ENCODE peak calls at places on chromosomes 6 and 20, in nine cellular contexts. One of them, this sample, is unnamed.

GRCh38 chr6:163383912-163384311 is 30.6 kb upstream of the QKI start:
- DNase-seq in stimulated activated CD8-positive, alpha-beta memory T cell treated with anti-CD3 and anti-CD28 coated beads, Interleukin-4, amount 100 ng/mL, for 4 hours: no peak
- DNase-seq in activated naive CD4-positive, alpha-beta T cell: no peak
- DNase-seq in amygdala: no peak
- DNase-seq in A549: no peak
- DNase-seq in GM10248: no peak
- DNase-seq in pancreas: no peak
- DNase-seq in neuronal stem cell: no peak
- DNase-seq in MV-4-11: no peak
- DNase-seq in this sample: no peak

GRCh38 chr20:9668356-9668755 is 154.0 kb downstream of the LAMP5 start:
- DNase-seq in stimulated activated CD8-positive, alpha-beta memory T cell treated with anti-CD3 and anti-CD28 coated beads, Interleukin-4, amount 100 ng/mL, for 4 hours: no peak
- DNase-seq in amygdala: no peak
- DNase-seq in MV-4-11: no peak
- DNase-seq in activated naive CD4-positive, alpha-beta T cell: no peak
- DNase-seq in pancreas: no peak
- DNase-seq in neuronal stem cell: no peak
- DNase-seq in A549: no peak
- DNase-seq in GM10248: no peak
- DNase-seq in this sample: no peak

GRCh38 chr6:41058783-41059181 is 5.8 kb downstream of the APOBEC2 start:
- DNase-seq in stimulated activated CD8-positive, alpha-beta memory T cell treated with anti-CD3 and anti-CD28 coated beads, Interleukin-4, amount 100 ng/mL, for 4 hours: no peak
- DNase-seq in MV-4-11: no peak
- DNase-seq in A549: no peak
- DNase-seq in pancreas: no peak
- DNase-seq in amygdala: no peak
- DNase-seq in GM10248: no peak
- DNase-seq in activated naive CD4-positive, alpha-beta T cell: no peak
- DNase-seq in neuronal stem cell: no peak
- DNase-seq in this sample: no peak

GRCh38 chr6:33985947-33986346 is 159.9 kb downstream of the GRM4 start:
- DNase-seq in activated naive CD4-positive, alpha-beta T cell: no peak
- DNase-seq in GM10248: no peak
- DNase-seq in A549: no peak
- DNase-seq in pancreas: no peak
- DNase-seq in neuronal stem cell: no peak
- DNase-seq in stimulated activated CD8-positive, alpha-beta memory T cell treated with anti-CD3 and anti-CD28 coated beads, Interleukin-4, amount 100 ng/mL, for 4 hours: no peak
- DNase-seq in amygdala: no peak
- DNase-seq in MV-4-11: no peak
- DNase-seq in this sample: no peak

GRCh38 chr6:142009647-142010046 is 123.1 kb upstream of the GJE1 start:
- DNase-seq in MV-4-11: no peak
- DNase-seq in pancreas: no peak
- DNase-seq in A549: no peak
- DNase-seq in stimulated activated CD8-positive, alpha-beta memory T cell treated with anti-CD3 and anti-CD28 coated beads, Interleukin-4, amount 100 ng/mL, for 4 hours: no peak
- DNase-seq in activated naive CD4-positive, alpha-beta T cell: no peak
- DNase-seq in neuronal stem cell: no peak
- DNase-seq in GM10248: no peak
- DNase-seq in amygdala: no peak
- DNase-seq in this sample: peak; percentile 46

GRCh38 chr6:55957961-55958422 is 82.6 kb upstream of the BMP5 start:
- DNase-seq in A549: no peak
- DNase-seq in amygdala: no peak
- DNase-seq in GM10248: no peak
- DNase-seq in MV-4-11: no peak
- DNase-seq in pancreas: no peak
- DNase-seq in neuronal stem cell: no peak
- DNase-seq in activated naive CD4-positive, alpha-beta T cell: no peak
- DNase-seq in stimulated activated CD8-positive, alpha-beta memory T cell treated with anti-CD3 and anti-CD28 coated beads, Interleukin-4, amount 100 ng/mL, for 4 hours: no peak
- DNase-seq in this sample: peak; percentile 50

GRCh38 chr20:57707849-57708693 is 1.7 kb downstream of the PMEPA1 start:
- DNase-seq in activated naive CD4-positive, alpha-beta T cell: no peak
- DNase-seq in MV-4-11: no peak
- DNase-seq in GM10248: no peak
- DNase-seq in pancreas: no peak
- DNase-seq in A549: no peak
- DNase-seq in amygdala: no peak
- DNase-seq in stimulated activated CD8-positive, alpha-beta memory T cell treated with anti-CD3 and anti-CD28 coated beads, Interleukin-4, amount 100 ng/mL, for 4 hours: no peak
- DNase-seq in neuronal stem cell: no peak
- DNase-seq in this sample: no peak

GRCh38 chr6:56347526-56347925 is 100.1 kb upstream of the COL21A1 start:
- DNase-seq in activated naive CD4-positive, alpha-beta T cell: no peak
- DNase-seq in A549: no peak
- DNase-seq in amygdala: no peak
- DNase-seq in MV-4-11: no peak
- DNase-seq in stimulated activated CD8-positive, alpha-beta memory T cell treated with anti-CD3 and anti-CD28 coated beads, Interleukin-4, amount 100 ng/mL, for 4 hours: no peak
- DNase-seq in pancreas: no peak
- DNase-seq in neuronal stem cell: no peak
- DNase-seq in GM10248: no peak
- DNase-seq in this sample: no peak

GRCh38 chr6:53691667-53692133 is 26.1 kb upstream of the KLHL31 start:
- DNase-seq in activated naive CD4-positive, alpha-beta T cell: no peak
- DNase-seq in A549: no peak
- DNase-seq in pancreas: no peak
- DNase-seq in GM10248: no peak
- DNase-seq in amygdala: no peak
- DNase-seq in MV-4-11: peak; percentile 28
- DNase-seq in neuronal stem cell: no peak
- DNase-seq in stimulated activated CD8-positive, alpha-beta memory T cell treated with anti-CD3 and anti-CD28 coated beads, Interleukin-4, amount 100 ng/mL, for 4 hours: no peak
- DNase-seq in this sample: no peak

GRCh38 chr6:148422085-148422484 is 79.4 kb downstream of the SASH1 start:
- DNase-seq in pancreas: no peak
- DNase-seq in MV-4-11: no peak
- DNase-seq in A549: no peak
- DNase-seq in stimulated activated CD8-positive, alpha-beta memory T cell treated with anti-CD3 and anti-CD28 coated beads, Interleukin-4, amount 100 ng/mL, for 4 hours: no peak
- DNase-seq in GM10248: no peak
- DNase-seq in amygdala: peak; percentile 39
- DNase-seq in neuronal stem cell: no peak
- DNase-seq in activated naive CD4-positive, alpha-beta T cell: no peak
- DNase-seq in this sample: no peak

GRCh38 chr6:137787016-137787415 is 80.0 kb upstream of the TNFAIP3 start:
- DNase-seq in MV-4-11: no peak
- DNase-seq in A549: no peak
- DNase-seq in activated naive CD4-positive, alpha-beta T cell: no peak
- DNase-seq in neuronal stem cell: no peak
- DNase-seq in stimulated activated CD8-positive, alpha-beta memory T cell treated with anti-CD3 and anti-CD28 coated beads, Interleukin-4, amount 100 ng/mL, for 4 hours: no peak
- DNase-seq in pancreas: no peak
- DNase-seq in amygdala: no peak
- DNase-seq in GM10248: no peak
- DNase-seq in this sample: peak; percentile 66

GRCh38 chr6:2792330-2792729 is 27.1 kb downstream of the WRNIP1 start:
- DNase-seq in activated naive CD4-positive, alpha-beta T cell: no peak
- DNase-seq in amygdala: no peak
- DNase-seq in A549: no peak
- DNase-seq in neuronal stem cell: no peak
- DNase-seq in MV-4-11: no peak
- DNase-seq in pancreas: no peak
- DNase-seq in stimulated activated CD8-positive, alpha-beta memory T cell treated with anti-CD3 and anti-CD28 coated beads, Interleukin-4, amount 100 ng/mL, for 4 hours: no peak
- DNase-seq in GM10248: no peak
- DNase-seq in this sample: no peak

GRCh38 chr6:5361371-5361770 is 100.1 kb downstream of the FARS2 start:
- DNase-seq in activated naive CD4-positive, alpha-beta T cell: no peak
- DNase-seq in pancreas: no peak
- DNase-seq in GM10248: no peak
- DNase-seq in stimulated activated CD8-positive, alpha-beta memory T cell treated with anti-CD3 and anti-CD28 coated beads, Interleukin-4, amount 100 ng/mL, for 4 hours: no peak
- DNase-seq in neuronal stem cell: no peak
- DNase-seq in MV-4-11: no peak
- DNase-seq in A549: no peak
- DNase-seq in amygdala: no peak
- DNase-seq in this sample: no peak

GRCh38 chr20:63577317-63577894 is 3.4 kb upstream of the HELZ2 start:
- DNase-seq in pancreas: peak; percentile 92
- DNase-seq in amygdala: peak; percentile 65
- DNase-seq in neuronal stem cell: no peak
- DNase-seq in MV-4-11: no peak
- DNase-seq in stimulated activated CD8-positive, alpha-beta memory T cell treated with anti-CD3 and anti-CD28 coated beads, Interleukin-4, amount 100 ng/mL, for 4 hours: no peak
- DNase-seq in GM10248: no peak
- DNase-seq in activated naive CD4-positive, alpha-beta T cell: no peak
- DNase-seq in A549: no peak
- DNase-seq in this sample: no peak

GRCh38 chr20:19833395-19833794 is 75.3 kb downstream of the RIN2 start:
- DNase-seq in MV-4-11: no peak
- DNase-seq in stimulated activated CD8-positive, alpha-beta memory T cell treated with anti-CD3 and anti-CD28 coated beads, Interleukin-4, amount 100 ng/mL, for 4 hours: no peak
- DNase-seq in neuronal stem cell: no peak
- DNase-seq in GM10248: no peak
- DNase-seq in A549: no peak
- DNase-seq in amygdala: no peak
- DNase-seq in pancreas: no peak
- DNase-seq in activated naive CD4-positive, alpha-beta T cell: no peak
- DNase-seq in this sample: peak; percentile 47

GRCh38 chr6:117448732-117449131 is 23.0 kb upstream of the ROS1 start:
- DNase-seq in amygdala: no peak
- DNase-seq in GM10248: no peak
- DNase-seq in MV-4-11: no peak
- DNase-seq in stimulated activated CD8-positive, alpha-beta memory T cell treated with anti-CD3 and anti-CD28 coated beads, Interleukin-4, amount 100 ng/mL, for 4 hours: no peak
- DNase-seq in A549: peak; percentile 76
- DNase-seq in activated naive CD4-positive, alpha-beta T cell: no peak
- DNase-seq in pancreas: no peak
- DNase-seq in neuronal stem cell: no peak
- DNase-seq in this sample: peak; percentile 83

GRCh38 chr6:45608252-45608911 is 230.6 kb upstream of the SUPT3H start:
- DNase-seq in activated naive CD4-positive, alpha-beta T cell: no peak
- DNase-seq in GM10248: no peak
- DNase-seq in A549: no peak
- DNase-seq in neuronal stem cell: no peak
- DNase-seq in amygdala: no peak
- DNase-seq in stimulated activated CD8-positive, alpha-beta memory T cell treated with anti-CD3 and anti-CD28 coated beads, Interleukin-4, amount 100 ng/mL, for 4 hours: no peak
- DNase-seq in MV-4-11: no peak
- DNase-seq in pancreas: no peak
- DNase-seq in this sample: no peak

GRCh38 chr6:160116411-160116810 is 5.2 kb upstream of the SLC22A1 start:
- DNase-seq in MV-4-11: no peak
- DNase-seq in activated naive CD4-positive, alpha-beta T cell: no peak
- DNase-seq in stimulated activated CD8-positive, alpha-beta memory T cell treated with anti-CD3 and anti-CD28 coated beads, Interleukin-4, amount 100 ng/mL, for 4 hours: no peak
- DNase-seq in pancreas: no peak
- DNase-seq in neuronal stem cell: no peak
- DNase-seq in GM10248: no peak
- DNase-seq in A549: no peak
- DNase-seq in amygdala: no peak
- DNase-seq in this sample: no peak

GRCh38 chr6:100517633-100518032 is 52.9 kb upstream of the SIM1 start:
- DNase-seq in A549: no peak
- DNase-seq in stimulated activated CD8-positive, alpha-beta memory T cell treated with anti-CD3 and anti-CD28 coated beads, Interleukin-4, amount 100 ng/mL, for 4 hours: no peak
- DNase-seq in MV-4-11: no peak
- DNase-seq in activated naive CD4-positive, alpha-beta T cell: no peak
- DNase-seq in GM10248: no peak
- DNase-seq in pancreas: no peak
- DNase-seq in amygdala: no peak
- DNase-seq in neuronal stem cell: no peak
- DNase-seq in this sample: no peak